ENCODE peak calls at places on chromosome 2, in four cellular contexts. R is GM23338; V is CD8-positive, alpha-beta memory T cell; T is keratinocyte. D is an unnamed sample.
A peak's percentile ranks its signal among the peaks of the same experiment; 100 is the strongest.

GRCh38 chr2:64448069-64448468 is 5.9 kb upstream of the LGALSL start:
- DNase-seq in R (no peak), V (no peak), T (no peak), D (no peak)

GRCh38 chr2:182920089-182920488 is 53.7 kb upstream of the FRZB start:
- DNase-seq in R (no peak), V (no peak), T (no peak), D (no peak)

GRCh38 chr2:217326238-217327022 is 466.6 kb upstream of the TNP1 start:
- DNase-seq in R (no peak), V (no peak), T (no peak), D (no peak)

GRCh38 chr2:97713296-97714083 is at the start of gene ZAP70:
- DNase-seq in R (no peak), V (peak; percentile 55), T (no peak), D (peak; percentile 77)

GRCh38 chr2:188668017-188668663 is 306.0 kb upstream of the COL3A1 start:
- DNase-seq in R (no peak), V (no peak), T (no peak), D (no peak)

GRCh38 chr2:133484106-133484505 is 84.2 kb downstream of the NCKAP5 start:
- DNase-seq in R (no peak), V (no peak), T (no peak), D (no peak)

GRCh38 chr2:235930701-235931100 is 237.5 kb downstream of the GBX2 start:
- DNase-seq in R (no peak), V (no peak), T (no peak), D (no peak)

GRCh38 chr2:73004889-73005596 is 66.5 kb downstream of the SFXN5 start:
- DNase-seq in R (no peak), V (no peak), T (no peak), D (no peak)

GRCh38 chr2:19073522-19073921 is 284.9 kb downstream of the OSR1 start:
- DNase-seq in R (peak; percentile 41), V (no peak), T (peak; percentile 81), D (no peak)

GRCh38 chr2:46831869-46832265 is 83.7 kb downstream of the MCFD2 start:
- DNase-seq in R (no peak), V (no peak), T (no peak), D (no peak)

GRCh38 chr2:31886700-31887099 is 124.1 kb downstream of the MEMO1 start:
- DNase-seq in R (peak; percentile 86), V (no peak), T (no peak), D (peak; percentile 22)

GRCh38 chr2:217622205-217622621 is 380.6 kb downstream of the TNS1 start:
- DNase-seq in R (peak; percentile 50), V (no peak), T (no peak), D (no peak)

GRCh38 chr2:241329669-241330615 is 14.2 kb downstream of the SEPTIN2 start:
- DNase-seq in R (no peak), V (no peak), T (no peak), D (no peak)

GRCh38 chr2:43748333-43748732 is 25.5 kb upstream of the DYNC2LI1 start:
- DNase-seq in R (no peak), V (no peak), T (no peak), D (no peak)

GRCh38 chr2:27313882-27314645 is 5.8 kb upstream of the UCN start:
- DNase-seq in R (no peak), V (no peak), T (no peak), D (no peak)

GRCh38 chr2:188610827-188611226 is 319.2 kb downstream of the GULP1 start:
- DNase-seq in R (no peak), V (no peak), T (no peak), D (no peak)

GRCh38 chr2:20050712-20051517 is 513 bp downstream of the LAPTM4A start:
- DNase-seq in R (peak; percentile 73), V (peak; percentile 10), T (no peak), D (no peak)

GRCh38 chr2:224847961-224848850 is 132.0 kb upstream of the CCDC195 start:
- DNase-seq in R (no peak), V (no peak), T (peak; percentile 94), D (no peak)

GRCh38 chr2:230842473-230842872 is 22.3 kb upstream of the ITM2C start:
- DNase-seq in R (no peak), V (no peak), T (no peak), D (no peak)

GRCh38 chr2:187749804-187750431 is 195.7 kb upstream of the TFPI start:
- DNase-seq in R (no peak), V (no peak), T (no peak), D (no peak)

GRCh38 chr2:9613291-9613690 is 17.5 kb downstream of the YWHAQ start:
- DNase-seq in R (no peak), V (no peak), T (no peak), D (no peak)

GRCh38 chr2:860259-860855 is 90.3 kb upstream of the SNTG2 start:
- DNase-seq in R (peak; percentile 76), V (no peak), T (no peak), D (no peak)

GRCh38 chr2:236572482-236572881 is 2.9 kb downstream of the ACKR3 start:
- DNase-seq in R (peak; percentile 33), V (no peak), T (no peak), D (no peak)

GRCh38 chr2:106192752-106193490 is 1.2 kb downstream of the UXS1 start:
- DNase-seq in R (peak; percentile 48), V (peak; percentile 18), T (peak; percentile 30), D (peak; percentile 24)

GRCh38 chr2:106193977-106194778 is at the start of gene UXS1:
- DNase-seq in R (peak; percentile 98), V (peak; percentile 98), T (peak; percentile 74), D (peak; percentile 98)

GRCh38 chr2:106191511-106192016 is 2.5 kb downstream of the UXS1 start:
- DNase-seq in R (peak; percentile 35), V (no peak), T (no peak), D (no peak)

GRCh38 chr2:106195456-106195855 is 1.4 kb upstream of the UXS1 start:
- DNase-seq in R (no peak), V (no peak), T (no peak), D (no peak)

GRCh38 chr2:106193491-106193976 is 567 bp downstream of the UXS1 start:
- DNase-seq in R (peak; percentile 40), V (peak; percentile 23), T (no peak), D (no peak)
- H3K27ac ChIP-seq in R (no peak overlapping the region), V (peak overlapping the region; percentile 62), T (peak overlapping the region; percentile 87), D (peak overlapping the region; percentile 76)

GRCh38 chr2:98867539-98868309 is 68.3 kb downstream of the CRACDL start:
- DNase-seq in R (no peak), V (no peak), T (no peak), D (no peak)
- H3K4me1 ChIP-seq in R (no peaks in the 10 kb centered on the region), V (no peaks in the 10 kb centered on the region), T (peaks cover 52% of the 10 kb centered on the region), D (no peaks in the 10 kb centered on the region)

DNA sequence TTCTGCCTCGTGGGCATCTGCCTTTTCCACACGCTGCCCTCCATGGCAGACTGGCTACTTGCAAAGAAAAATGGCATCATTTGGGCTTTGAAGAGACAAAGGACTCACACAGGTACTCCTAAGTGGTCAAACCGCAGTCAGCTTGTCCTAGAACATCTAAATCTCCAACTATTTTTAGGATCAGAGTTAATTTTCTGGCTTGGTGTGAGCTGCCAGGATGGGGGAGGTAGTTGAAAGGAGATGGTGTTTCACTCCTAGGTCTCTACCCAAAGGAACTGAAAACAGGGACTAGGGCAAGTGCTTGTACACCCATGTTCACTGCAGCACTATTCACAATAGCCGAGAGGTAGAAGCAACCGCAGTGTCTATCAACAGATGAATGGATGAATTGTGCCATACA is 107.9 kb upstream of the ATL2 start:
- DNase-seq in R (no peak), V (no peak), T (no peak), D (no peak)
- H3K27ac ChIP-seq in R (no peak overlapping the region), V (no peak overlapping the region), T (no peak overlapping the region), D (no peak overlapping the region)

DNA sequence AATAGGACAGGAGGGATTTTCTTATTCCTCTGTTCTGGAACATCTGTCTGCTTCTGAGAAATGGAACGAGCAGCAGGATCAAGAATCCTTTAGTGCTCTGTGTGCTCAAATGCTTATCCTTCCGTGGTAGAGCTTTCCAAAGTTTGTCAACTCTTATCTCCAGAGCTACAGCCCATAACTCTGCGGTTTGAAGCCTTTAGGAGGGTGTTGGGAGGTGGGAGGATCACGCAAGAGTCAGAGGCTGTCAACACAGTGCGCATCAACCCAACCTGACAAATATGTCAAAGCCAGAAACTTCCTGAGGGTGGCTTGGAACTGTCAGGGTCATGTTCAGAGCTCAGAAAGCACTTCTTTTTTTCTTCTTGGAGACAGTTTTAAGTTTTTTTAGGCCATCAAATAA is 95.9 kb downstream of the CRIM1 start:
- DNase-seq in R (no peak), V (no peak), T (no peak), D (no peak)
- H3K4me1 ChIP-seq in R (peaks cover 25% of the 10 kb centered on the region), V (no peaks in the 10 kb centered on the region), T (peaks cover 29% of the 10 kb centered on the region), D (no peaks in the 10 kb centered on the region)

DNA sequence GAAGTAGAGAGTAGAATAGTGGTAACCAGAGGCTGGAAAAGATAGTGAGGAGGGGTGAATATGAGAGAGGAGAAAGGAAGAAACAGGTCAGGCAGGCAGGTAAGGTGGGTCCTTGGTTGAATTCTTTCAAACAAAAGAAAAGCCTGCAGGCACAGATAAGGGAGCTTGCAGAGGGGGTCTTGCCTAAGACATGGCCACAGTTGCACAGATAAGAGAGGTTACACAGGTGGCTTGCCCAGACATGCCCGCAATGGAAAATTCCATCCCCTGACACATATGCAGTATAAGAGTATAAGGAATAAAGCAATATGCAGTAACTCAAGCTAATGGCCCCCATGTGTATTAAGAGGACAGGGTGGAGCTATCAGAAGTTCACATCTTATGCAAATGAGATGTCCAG is 764.4 kb downstream of the TSN start:
- DNase-seq in R (no peak), V (no peak), T (no peak), D (no peak)
- H3K27ac ChIP-seq in R (no peak overlapping the region), V (no peak overlapping the region), T (no peak overlapping the region), D (no peak overlapping the region)